ENCODE peak calls at places on chromosomes 13 and 19, in seven cellular contexts. U, C, F, G, R, X and D are unnamed samples.

GRCh38 chr19:40805258-40805868 is 6.4 kb downstream of the EGLN2 start:
- DNase-seq in U (no peak), C (no peak), F (no peak), G (peak), R (no peak), X (no peak), D (no peak)

GRCh38 chr13:50208826-50209335 is 193.6 kb downstream of the KCNRG start:
- DNase-seq in U (no peak), C (no peak), F (no peak), G (peak), R (peak), X (no peak), D (peak)

GRCh38 chr13:113243847-113244246 is 34.4 kb downstream of the CUL4A start:
- DNase-seq in U (no peak), C (no peak), F (no peak), G (no peak), R (no peak), X (no peak), D (no peak)

GRCh38 chr13:73717632-73718031 is 416.6 kb downstream of the KLF12 start:
- DNase-seq in U (no peak), C (no peak), F (no peak), G (no peak), R (no peak), X (no peak), D (no peak)

GRCh38 chr13:34435338-34435737 is 506.7 kb upstream of the NBEA start:
- DNase-seq in U (no peak), C (no peak), F (no peak), G (no peak), R (no peak), X (peak), D (no peak)

GRCh38 chr13:40170982-40171381 is 495.5 kb downstream of the FOXO1 start:
- DNase-seq in U (no peak), C (no peak), F (no peak), G (no peak), R (no peak), X (peak), D (no peak)

GRCh38 chr19:38644719-38645118 is 2.7 kb upstream of the ACTN4 start:
- DNase-seq in U (no peak), C (no peak), F (no peak), G (no peak), R (no peak), X (no peak), D (no peak)

GRCh38 chr13:49058761-49059160 is 83.0 kb downstream of the FNDC3A start:
- DNase-seq in U (no peak), C (no peak), F (no peak), G (no peak), R (no peak), X (no peak), D (no peak)

GRCh38 chr19:31338069-31338767 is 11.0 kb downstream of the TSHZ3 start:
- DNase-seq in U (no peak), C (peak), F (no peak), G (peak), R (peak), X (no peak), D (no peak)

GRCh38 chr19:45507864-45508680 is 793 bp downstream of the VASP start:
- DNase-seq in U (no peak), C (peak), F (no peak), G (peak), R (peak), X (no peak), D (no peak)

GRCh38 chr13:41388143-41388881 is 69.0 kb upstream of the RGCC start:
- DNase-seq in U (no peak), C (no peak), F (no peak), G (no peak), R (no peak), X (no peak), D (no peak)

GRCh38 chr19:39710333-39710890 is 6.1 kb downstream of the LGALS14 start:
- DNase-seq in U (no peak), C (no peak), F (no peak), G (no peak), R (no peak), X (no peak), D (no peak)

GRCh38 chr19:1421958-1422305 is 14.5 kb downstream of the DAZAP1 start:
- DNase-seq in U (no peak), C (no peak), F (no peak), G (no peak), R (no peak), X (no peak), D (no peak)

GRCh38 chr19:482186-483041 is 13.9 kb upstream of the MADCAM1 start:
- DNase-seq in U (no peak), C (no peak), F (no peak), G (no peak), R (peak), X (no peak), D (no peak)

GRCh38 chr19:49677232-49677881 is at the start of gene PRMT1:
- DNase-seq in U (no peak), C (no peak), F (no peak), G (no peak), R (peak), X (no peak), D (no peak)
- TF ChIP-seq POLR2A in U (peak), C (peak), F (peak), G (peak), R (peak), X (peak), D (peak)

GRCh38 chr19:13835791-13836723 is 40.8 kb downstream of the ZSWIM4 start:
- DNase-seq in U (no peak), C (peak), F (no peak), G (no peak), R (no peak), X (no peak), D (no peak)

GRCh38 chr19:13834308-13834790 is 39.1 kb downstream of the ZSWIM4 start:
- DNase-seq in U (no peak), C (no peak), F (no peak), G (no peak), R (no peak), X (no peak), D (no peak)

GRCh38 chr19:13832096-13832495 is 36.9 kb downstream of the ZSWIM4 start:
- DNase-seq in U (no peak), C (no peak), F (no peak), G (no peak), R (no peak), X (no peak), D (no peak)

GRCh38 chr19:13831560-13832056 is 36.4 kb downstream of the ZSWIM4 start:
- DNase-seq in U (no peak), C (no peak), F (no peak), G (no peak), R (no peak), X (no peak), D (no peak)

GRCh38 chr19:13833330-13834265 is 38.4 kb downstream of the ZSWIM4 start:
- DNase-seq in U (peak), C (peak), F (peak), G (peak), R (peak), X (no peak), D (peak)
- TF ChIP-seq POLR2A in U (no peak), C (no peak), F (peak), G (peak), R (peak), X (no peak), D (no peak)

GRCh38 chr19:18919086-18919894 is at the start of the genes COPE and DDX49:
- DNase-seq in U (peak), C (peak), F (peak), G (peak), R (peak), X (peak), D (peak)
- TF ChIP-seq POLR2A in U (peak), C (peak), F (peak), G (peak), R (peak), X (peak), D (peak)

GRCh38 chr19:17148130-17148529 is 67.0 kb upstream of the USE1 start:
- DNase-seq in U (no peak), C (no peak), F (no peak), G (no peak), R (peak), X (no peak), D (no peak)

GRCh38 chr19:17153996-17154395 is 61.2 kb upstream of the USE1 start:
- DNase-seq in U (no peak), C (no peak), F (no peak), G (no peak), R (no peak), X (no peak), D (no peak)

GRCh38 chr19:17145546-17146497 is 69.3 kb upstream of the USE1 start:
- DNase-seq in U (no peak), C (no peak), F (no peak), G (no peak), R (no peak), X (no peak), D (no peak)

GRCh38 chr19:17155251-17155650 is 59.9 kb upstream of the USE1 start:
- DNase-seq in U (no peak), C (no peak), F (no peak), G (no peak), R (no peak), X (no peak), D (no peak)

DNA sequence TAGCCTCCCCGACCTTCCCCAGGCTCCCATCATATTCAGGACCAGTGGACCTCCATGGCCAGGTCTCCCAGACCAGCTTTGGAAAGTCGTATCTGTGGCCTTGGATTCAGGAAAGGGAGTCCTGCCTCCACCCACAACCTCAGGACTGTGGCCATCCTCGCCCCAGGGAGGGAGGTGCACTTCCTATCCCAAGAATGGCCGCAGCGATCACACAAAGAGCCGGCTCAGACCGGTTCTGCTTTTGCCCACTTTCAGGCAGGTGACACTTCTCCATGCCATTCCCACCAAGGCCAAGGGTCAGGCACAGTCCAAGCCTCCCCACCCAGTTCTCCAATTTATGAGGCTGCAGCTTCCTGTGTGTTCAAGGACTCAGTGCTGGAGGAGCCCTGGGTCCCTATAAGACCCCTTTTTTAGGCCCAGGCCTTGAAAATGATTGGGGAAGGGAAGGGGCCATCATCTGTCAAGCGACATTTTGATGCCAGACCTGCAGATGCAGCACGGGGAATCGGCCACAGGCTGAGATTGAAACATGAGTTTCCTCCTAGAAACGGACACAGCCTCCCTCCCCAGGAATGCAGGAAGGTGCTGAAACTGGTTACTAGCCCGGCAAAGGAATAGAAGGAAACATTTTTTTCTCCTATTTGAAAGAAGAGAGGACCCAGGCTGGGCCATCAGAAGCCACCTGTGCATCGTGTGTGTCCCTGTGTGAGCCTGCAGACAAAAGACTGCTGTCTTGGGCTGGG is 65.6 kb upstream of the USE1 start:
- DNase-seq in U (no peak), C (no peak), F (no peak), G (no peak), R (no peak), X (no peak), D (no peak)
- TF ChIP-seq POLR2A in U (no peak), C (no peak), F (no peak), G (no peak), R (no peak), X (no peak), D (no peak)

GRCh38 chr13:45850020-45850613 is 1.4 kb downstream of the SIAH3 start:
- DNase-seq in U (no peak), C (no peak), F (no peak), G (no peak), R (no peak), X (no peak), D (no peak)

GRCh38 chr13:45851171-45851889 is at the start of gene SIAH3:
- DNase-seq in U (no peak), C (no peak), F (no peak), G (no peak), R (no peak), X (no peak), D (no peak)

GRCh38 chr13:45849408-45849807 is 2.1 kb downstream of the SIAH3 start:
- DNase-seq in U (no peak), C (no peak), F (no peak), G (no peak), R (no peak), X (no peak), D (no peak)

GRCh38 chr13:45847554-45848224 is 3.9 kb downstream of the SIAH3 start:
- DNase-seq in U (no peak), C (no peak), F (no peak), G (no peak), R (peak), X (no peak), D (no peak)

DNA sequence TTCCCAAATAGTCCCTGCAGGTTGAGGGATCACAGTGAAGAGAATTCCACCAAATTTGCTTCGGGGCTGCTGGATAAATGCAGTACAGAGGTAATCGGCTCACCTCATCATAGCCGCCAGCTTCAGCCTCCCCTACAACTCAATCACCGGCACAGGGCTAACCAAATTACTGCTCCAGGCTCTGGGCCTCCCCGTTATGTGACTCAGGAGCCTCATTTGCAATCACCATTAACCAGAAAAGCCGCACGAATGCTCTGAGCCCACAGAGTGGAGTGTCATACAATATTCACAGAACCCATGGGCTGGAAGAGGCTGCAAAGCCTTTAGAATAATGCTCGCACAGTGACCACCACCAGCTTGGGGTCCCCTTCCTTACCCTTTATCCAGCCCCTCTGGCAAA is 4.9 kb downstream of the SIAH3 start:
- DNase-seq in U (no peak), C (no peak), F (no peak), G (no peak), R (no peak), X (no peak), D (no peak)
- TF ChIP-seq POLR2A in U (no peak), C (no peak), F (no peak), G (no peak), R (no peak), X (no peak), D (no peak)